ENCODE peak calls at places on chromosome 1, in eight cellular contexts. One of them, this sample, is unnamed.

GRCh38 chr1:203663820-203664219 is 37.2 kb downstream of the ATP2B4 start:
- DNase-seq in Calu3: no peak
- DNase-seq in choroid plexus epithelial cell: peak
- DNase-seq in IMR-90: peak
- DNase-seq in endothelial cell: no peak
- DNase-seq in fibroblast of the aortic adventitia: no peak
- DNase-seq in progenitor cell of endocrine pancreas: no peak
- DNase-seq in fibroblast of lung: peak
- DNase-seq in this sample: no peak

GRCh38 chr1:185438936-185439335 is 121.9 kb upstream of the IVNS1ABP start:
- DNase-seq in Calu3: no peak
- DNase-seq in choroid plexus epithelial cell: peak
- DNase-seq in IMR-90: no peak
- DNase-seq in endothelial cell: no peak
- DNase-seq in fibroblast of the aortic adventitia: no peak
- DNase-seq in progenitor cell of endocrine pancreas: no peak
- DNase-seq in fibroblast of lung: peak
- DNase-seq in this sample: no peak

GRCh38 chr1:95551201-95551600 is 317.2 kb downstream of the RWDD3 start:
- DNase-seq in Calu3: no peak
- DNase-seq in choroid plexus epithelial cell: no peak
- DNase-seq in IMR-90: no peak
- DNase-seq in endothelial cell: no peak
- DNase-seq in fibroblast of the aortic adventitia: no peak
- DNase-seq in progenitor cell of endocrine pancreas: no peak
- DNase-seq in fibroblast of lung: no peak
- DNase-seq in this sample: no peak

GRCh38 chr1:9996624-9997582 is at the start of gene RBP7:
- DNase-seq in Calu3: peak
- DNase-seq in choroid plexus epithelial cell: no peak
- DNase-seq in IMR-90: no peak
- DNase-seq in endothelial cell: peak
- DNase-seq in fibroblast of the aortic adventitia: no peak
- DNase-seq in progenitor cell of endocrine pancreas: peak
- DNase-seq in fibroblast of lung: no peak
- DNase-seq in this sample: peak

GRCh38 chr1:246836647-246837046 is 95.1 kb downstream of the AHCTF1 start:
- DNase-seq in Calu3: no peak
- DNase-seq in choroid plexus epithelial cell: peak
- DNase-seq in IMR-90: no peak
- DNase-seq in endothelial cell: no peak
- DNase-seq in fibroblast of the aortic adventitia: peak
- DNase-seq in progenitor cell of endocrine pancreas: no peak
- DNase-seq in fibroblast of lung: no peak
- DNase-seq in this sample: no peak

GRCh38 chr1:201119206-201119814 is 7.1 kb upstream of the CACNA1S start:
- DNase-seq in Calu3: peak
- DNase-seq in choroid plexus epithelial cell: peak
- DNase-seq in IMR-90: peak
- DNase-seq in endothelial cell: peak
- DNase-seq in fibroblast of the aortic adventitia: peak
- DNase-seq in progenitor cell of endocrine pancreas: peak
- DNase-seq in fibroblast of lung: peak
- DNase-seq in this sample: peak

GRCh38 chr1:186297439-186297838 is 77.6 kb downstream of the TPR start:
- DNase-seq in Calu3: no peak
- DNase-seq in choroid plexus epithelial cell: no peak
- DNase-seq in IMR-90: no peak
- DNase-seq in endothelial cell: no peak
- DNase-seq in fibroblast of the aortic adventitia: no peak
- DNase-seq in progenitor cell of endocrine pancreas: no peak
- DNase-seq in fibroblast of lung: no peak
- DNase-seq in this sample: no peak

GRCh38 chr1:39639333-39640130 is at the start of gene HEYL:
- DNase-seq in Calu3: peak
- DNase-seq in choroid plexus epithelial cell: peak
- DNase-seq in IMR-90: peak
- DNase-seq in endothelial cell: peak
- DNase-seq in fibroblast of the aortic adventitia: no peak
- DNase-seq in progenitor cell of endocrine pancreas: peak
- DNase-seq in fibroblast of lung: peak
- DNase-seq in this sample: peak

GRCh38 chr1:71270394-71270793 is 189.6 kb upstream of the ZRANB2 start:
- DNase-seq in Calu3: no peak
- DNase-seq in choroid plexus epithelial cell: no peak
- DNase-seq in IMR-90: no peak
- DNase-seq in endothelial cell: no peak
- DNase-seq in fibroblast of the aortic adventitia: no peak
- DNase-seq in progenitor cell of endocrine pancreas: no peak
- DNase-seq in fibroblast of lung: no peak
- DNase-seq in this sample: no peak

GRCh38 chr1:151282883-151283725 is 1.0 kb downstream of the ZNF687 start:
- DNase-seq in Calu3: peak
- DNase-seq in choroid plexus epithelial cell: no peak
- DNase-seq in IMR-90: no peak
- DNase-seq in endothelial cell: peak
- DNase-seq in fibroblast of the aortic adventitia: no peak
- DNase-seq in progenitor cell of endocrine pancreas: peak
- DNase-seq in fibroblast of lung: peak
- DNase-seq in this sample: peak

GRCh38 chr1:37176269-37176668 is 142.0 kb upstream of the GRIK3 start:
- DNase-seq in Calu3: no peak
- DNase-seq in choroid plexus epithelial cell: no peak
- DNase-seq in IMR-90: no peak
- DNase-seq in endothelial cell: no peak
- DNase-seq in fibroblast of the aortic adventitia: no peak
- DNase-seq in progenitor cell of endocrine pancreas: no peak
- DNase-seq in fibroblast of lung: no peak
- DNase-seq in this sample: no peak

GRCh38 chr1:221457706-221458429 is 284.0 kb downstream of the DUSP10 start:
- DNase-seq in Calu3: no peak
- DNase-seq in choroid plexus epithelial cell: no peak
- DNase-seq in IMR-90: peak
- DNase-seq in endothelial cell: no peak
- DNase-seq in fibroblast of the aortic adventitia: peak
- DNase-seq in progenitor cell of endocrine pancreas: no peak
- DNase-seq in fibroblast of lung: no peak
- DNase-seq in this sample: no peak

GRCh38 chr1:187481581-187482148 is 652.9 kb downstream of the PLA2G4A start:
- DNase-seq in Calu3: no peak
- DNase-seq in choroid plexus epithelial cell: peak
- DNase-seq in IMR-90: no peak
- DNase-seq in endothelial cell: no peak
- DNase-seq in fibroblast of the aortic adventitia: no peak
- DNase-seq in progenitor cell of endocrine pancreas: no peak
- DNase-seq in fibroblast of lung: no peak
- DNase-seq in this sample: no peak

GRCh38 chr1:76865696-76866291 is 1.5 kb upstream of the ST6GALNAC5 start:
- DNase-seq in Calu3: no peak
- DNase-seq in choroid plexus epithelial cell: no peak
- DNase-seq in IMR-90: no peak
- DNase-seq in endothelial cell: no peak
- DNase-seq in fibroblast of the aortic adventitia: no peak
- DNase-seq in progenitor cell of endocrine pancreas: no peak
- DNase-seq in fibroblast of lung: peak
- DNase-seq in this sample: no peak
- TF ChIP-seq CTCF in Calu3: no peak
- TF ChIP-seq CTCF in choroid plexus epithelial cell: no peak
- TF ChIP-seq CTCF in IMR-90: no peak
- TF ChIP-seq CTCF in endothelial cell: no peak
- TF ChIP-seq CTCF in fibroblast of the aortic adventitia: no peak
- TF ChIP-seq CTCF in progenitor cell of endocrine pancreas: no peak
- TF ChIP-seq CTCF in fibroblast of lung: no peak
- TF ChIP-seq CTCF in this sample: no peak

GRCh38 chr1:226201029-226201593 is 14.6 kb upstream of the ACBD3 start:
- DNase-seq in Calu3: peak
- DNase-seq in choroid plexus epithelial cell: peak
- DNase-seq in IMR-90: peak
- DNase-seq in endothelial cell: peak
- DNase-seq in fibroblast of the aortic adventitia: peak
- DNase-seq in progenitor cell of endocrine pancreas: no peak
- DNase-seq in fibroblast of lung: no peak
- DNase-seq in this sample: no peak
- TF ChIP-seq CTCF in Calu3: peak
- TF ChIP-seq CTCF in choroid plexus epithelial cell: peak
- TF ChIP-seq CTCF in IMR-90: peak
- TF ChIP-seq CTCF in endothelial cell: no peak
- TF ChIP-seq CTCF in fibroblast of the aortic adventitia: peak
- TF ChIP-seq CTCF in progenitor cell of endocrine pancreas: peak
- TF ChIP-seq CTCF in fibroblast of lung: peak
- TF ChIP-seq CTCF in this sample: no peak

DNA sequence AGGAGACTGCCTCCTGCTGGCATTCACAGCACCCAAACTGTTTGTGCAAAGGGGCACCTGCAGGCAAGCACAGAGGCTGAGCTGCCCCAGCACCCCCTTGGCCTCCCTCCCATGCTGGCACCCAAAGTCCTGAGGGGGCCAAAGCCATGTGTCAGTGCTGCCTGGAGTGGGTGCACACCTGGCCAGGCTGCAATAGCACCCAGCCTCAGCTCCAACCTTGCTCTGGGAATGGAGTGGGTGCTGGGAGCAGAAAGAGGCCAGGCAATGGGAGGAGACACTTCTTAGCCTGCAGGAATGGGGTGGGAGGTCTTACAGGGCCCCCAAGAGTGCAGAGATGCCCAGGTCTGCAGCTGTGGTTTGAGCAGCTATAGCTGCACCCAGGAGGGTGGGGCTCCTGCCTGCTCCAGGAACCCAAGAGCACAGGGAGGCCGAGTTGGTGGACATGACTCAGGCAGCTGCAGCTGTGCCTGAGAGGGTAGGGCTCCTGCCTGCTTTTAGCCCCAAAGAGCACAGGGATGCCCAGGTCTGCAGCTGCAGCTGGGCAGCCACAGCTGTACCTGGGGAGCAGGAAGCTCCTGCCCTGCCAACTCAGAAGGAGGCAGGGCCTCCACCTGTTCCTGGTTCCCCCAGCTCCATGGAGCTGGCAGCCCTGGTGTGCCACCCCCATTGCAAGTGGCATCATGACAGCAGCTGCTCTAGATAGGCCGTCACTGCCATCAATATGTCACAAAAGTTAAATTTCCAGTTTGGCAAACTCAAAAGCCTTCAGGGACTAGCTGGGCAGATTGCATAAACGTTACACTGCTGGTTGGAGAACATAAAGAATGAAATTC is 5.3 kb upstream of the CHD1L start:
- DNase-seq in Calu3: peak
- DNase-seq in choroid plexus epithelial cell: no peak
- DNase-seq in IMR-90: no peak
- DNase-seq in endothelial cell: no peak
- DNase-seq in fibroblast of the aortic adventitia: no peak
- DNase-seq in progenitor cell of endocrine pancreas: no peak
- DNase-seq in fibroblast of lung: no peak
- DNase-seq in this sample: no peak
- TF ChIP-seq CTCF in Calu3: no peak
- TF ChIP-seq CTCF in choroid plexus epithelial cell: no peak
- TF ChIP-seq CTCF in IMR-90: no peak
- TF ChIP-seq CTCF in endothelial cell: no peak
- TF ChIP-seq CTCF in fibroblast of the aortic adventitia: no peak
- TF ChIP-seq CTCF in progenitor cell of endocrine pancreas: no peak
- TF ChIP-seq CTCF in fibroblast of lung: no peak
- TF ChIP-seq CTCF in this sample: no peak

DNA sequence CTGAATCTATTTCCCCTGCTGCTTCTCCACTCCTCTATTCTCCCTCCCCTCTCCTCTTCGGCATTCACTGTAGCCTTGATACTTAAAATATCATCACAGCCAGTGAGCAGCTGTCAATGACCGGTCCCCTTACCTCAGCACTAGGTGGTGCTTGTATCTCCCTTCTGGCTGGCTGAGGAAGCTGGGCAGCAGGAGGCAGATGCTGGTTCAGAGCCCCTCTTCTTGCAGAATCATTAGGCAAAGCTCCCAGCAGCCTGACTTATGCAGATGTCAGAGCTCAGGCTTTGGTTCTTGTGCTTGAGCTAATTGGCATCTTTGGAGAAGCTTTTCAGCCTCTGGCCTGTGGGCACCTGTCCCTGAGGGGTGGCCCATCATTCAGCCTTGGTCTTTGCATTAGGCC is 31.9 kb upstream of the KCNA2 start:
- DNase-seq in Calu3: no peak
- DNase-seq in choroid plexus epithelial cell: no peak
- DNase-seq in IMR-90: no peak
- DNase-seq in endothelial cell: no peak
- DNase-seq in fibroblast of the aortic adventitia: no peak
- DNase-seq in progenitor cell of endocrine pancreas: no peak
- DNase-seq in fibroblast of lung: no peak
- DNase-seq in this sample: peak
- TF ChIP-seq CTCF in Calu3: no peak
- TF ChIP-seq CTCF in choroid plexus epithelial cell: no peak
- TF ChIP-seq CTCF in IMR-90: no peak
- TF ChIP-seq CTCF in endothelial cell: no peak
- TF ChIP-seq CTCF in fibroblast of the aortic adventitia: no peak
- TF ChIP-seq CTCF in progenitor cell of endocrine pancreas: no peak
- TF ChIP-seq CTCF in fibroblast of lung: no peak
- TF ChIP-seq CTCF in this sample: no peak

GRCh38 chr1:161952603-161953172 is 71.0 kb downstream of the OLFML2B start:
- DNase-seq in Calu3: no peak
- DNase-seq in choroid plexus epithelial cell: no peak
- DNase-seq in IMR-90: peak
- DNase-seq in endothelial cell: no peak
- DNase-seq in fibroblast of the aortic adventitia: no peak
- DNase-seq in progenitor cell of endocrine pancreas: no peak
- DNase-seq in fibroblast of lung: peak
- DNase-seq in this sample: no peak
- TF ChIP-seq CTCF in Calu3: no peak
- TF ChIP-seq CTCF in choroid plexus epithelial cell: no peak
- TF ChIP-seq CTCF in IMR-90: no peak
- TF ChIP-seq CTCF in endothelial cell: no peak
- TF ChIP-seq CTCF in fibroblast of the aortic adventitia: no peak
- TF ChIP-seq CTCF in progenitor cell of endocrine pancreas: no peak
- TF ChIP-seq CTCF in fibroblast of lung: no peak
- TF ChIP-seq CTCF in this sample: no peak

GRCh38 chr1:34693081-34693480 is 61.8 kb upstream of the GJB5 start:
- DNase-seq in Calu3: no peak
- DNase-seq in choroid plexus epithelial cell: no peak
- DNase-seq in IMR-90: no peak
- DNase-seq in endothelial cell: no peak
- DNase-seq in fibroblast of the aortic adventitia: no peak
- DNase-seq in progenitor cell of endocrine pancreas: no peak
- DNase-seq in fibroblast of lung: no peak
- DNase-seq in this sample: no peak
- TF ChIP-seq CTCF in Calu3: no peak
- TF ChIP-seq CTCF in choroid plexus epithelial cell: no peak
- TF ChIP-seq CTCF in IMR-90: no peak
- TF ChIP-seq CTCF in endothelial cell: no peak
- TF ChIP-seq CTCF in fibroblast of the aortic adventitia: no peak
- TF ChIP-seq CTCF in progenitor cell of endocrine pancreas: no peak
- TF ChIP-seq CTCF in fibroblast of lung: no peak
- TF ChIP-seq CTCF in this sample: no peak